ENCODE peak calls at places on chromosomes 3 and 15, in ten cellular contexts. B is GM04504, P is kidney tubule cell, C is hypothalamus, D is MCF 10A, A is WTC11, F is EL, Z is occipital lobe, U is KG1, H is mesendoderm. G is an unnamed sample.

GRCh38 chr15:60416519-60416918 is 18.7 kb upstream of the ANXA2 start:
- DNase-seq in B (no peak), P (no peak), C (no peak), D (no peak), A (no peak), F (no peak), Z (no peak), U (no peak), H (no peak), G (no peak)

GRCh38 chr3:40736943-40737342 is 212.2 kb downstream of the ZNF621 start:
- DNase-seq in B (no peak), P (no peak), C (no peak), D (no peak), A (no peak), F (no peak), Z (no peak), U (no peak), H (no peak), G (no peak)

GRCh38 chr3:120673116-120673515 is 8.9 kb downstream of the HGD start:
- DNase-seq in B (no peak), P (no peak), C (no peak), D (no peak), A (no peak), F (no peak), Z (no peak), U (no peak), H (no peak), G (no peak)

GRCh38 chr3:10988003-10988402 is 4.5 kb upstream of the SLC6A1 start:
- DNase-seq in B (no peak), P (no peak), C (no peak), D (no peak), A (no peak), F (no peak), Z (no peak), U (no peak), H (no peak), G (no peak)

GRCh38 chr3:135779590-135780235 is 185.8 kb upstream of the PPP2R3A start:
- DNase-seq in B (no peak), P (no peak), C (no peak), D (no peak), A (no peak), F (no peak), Z (peak; percentile 46), U (no peak), H (no peak), G (no peak)

GRCh38 chr3:192237992-192238608 is 489.2 kb downstream of the FGF12 start:
- DNase-seq in B (no peak), P (no peak), C (no peak), D (no peak), A (peak; percentile 41), F (no peak), Z (no peak), U (no peak), H (no peak), G (no peak)

GRCh38 chr3:9828801-9829755 is 14.7 kb downstream of the RPUSD3 start:
- DNase-seq in B (no peak), P (no peak), C (no peak), D (no peak), A (no peak), F (no peak), Z (no peak), U (no peak), H (no peak), G (no peak)

GRCh38 chr3:67228136-67228535 is 230.0 kb downstream of the KBTBD8 start:
- DNase-seq in B (no peak), P (no peak), C (no peak), D (no peak), A (no peak), F (no peak), Z (no peak), U (no peak), H (no peak), G (no peak)

GRCh38 chr15:35738370-35738769 is 192.4 kb upstream of the DPH6 start:
- DNase-seq in B (no peak), P (peak; percentile 55), C (no peak), D (peak; percentile 72), A (no peak), F (peak; percentile 72), Z (no peak), U (no peak), H (peak; percentile 75), G (no peak)

GRCh38 chr3:17162116-17162515 is 277.4 kb downstream of the PLCL2 start:
- DNase-seq in B (no peak), P (no peak), C (no peak), D (no peak), A (no peak), F (no peak), Z (no peak), U (no peak), H (no peak), G (no peak)

GRCh38 chr3:89656388-89656787 is 549.0 kb downstream of the EPHA3 start:
- DNase-seq in B (no peak), P (no peak), C (no peak), D (no peak), A (no peak), F (no peak), Z (no peak), U (no peak), H (no peak), G (no peak)

GRCh38 chr3:16253601-16254000 is 11.1 kb downstream of the DPH3 start:
- DNase-seq in B (no peak), P (no peak), C (no peak), D (peak; percentile 78), A (no peak), F (no peak), Z (peak; percentile 69), U (no peak), H (no peak), G (no peak)

GRCh38 chr15:41958002-41958420 is 14.3 kb downstream of the EHD4 start:
- DNase-seq in B (no peak), P (no peak), C (no peak), D (no peak), A (no peak), F (no peak), Z (no peak), U (no peak), H (no peak), G (no peak)

GRCh38 chr15:57866149-57866736 is 159.7 kb downstream of the POLR2M start:
- DNase-seq in B (no peak), P (peak; percentile 61), C (no peak), D (peak; percentile 74), A (peak; percentile 82), F (peak; percentile 66), Z (no peak), U (peak; percentile 42), H (peak; percentile 78), G (peak; percentile 15)

GRCh38 chr3:124439586-124439985 is 290.7 kb upstream of the UMPS start:
- DNase-seq in B (no peak), P (no peak), C (no peak), D (no peak), A (no peak), F (no peak), Z (no peak), U (no peak), H (no peak), G (no peak)

GRCh38 chr15:40691737-40692136 is 3.2 kb upstream of the RAD51 start:
- DNase-seq in B (no peak), P (no peak), C (no peak), D (peak; percentile 22), A (no peak), F (no peak), Z (no peak), U (no peak), H (no peak), G (no peak)

GRCh38 chr3:62622553-62623174 is 249.3 kb upstream of the FEZF2 start:
- DNase-seq in B (no peak), P (peak; percentile 49), C (no peak), D (peak; percentile 68), A (no peak), F (peak; percentile 57), Z (no peak), U (no peak), H (peak; percentile 69), G (peak; percentile 56)

GRCh38 chr3:13706451-13706850 is 157.5 kb downstream of the FBLN2 start:
- DNase-seq in B (no peak), P (no peak), C (no peak), D (no peak), A (no peak), F (no peak), Z (no peak), U (no peak), H (no peak), G (no peak)

GRCh38 chr3:102125197-102125993 is 276.1 kb downstream of the NFKBIZ start:
- DNase-seq in B (no peak), P (no peak), C (no peak), D (peak; percentile 22), A (no peak), F (no peak), Z (no peak), U (no peak), H (no peak), G (no peak)

GRCh38 chr3:139937674-139938279 is 2.8 kb downstream of the CLSTN2 start:
- DNase-seq in B (peak; percentile 11), P (peak; percentile 55), C (no peak), D (peak; percentile 63), A (peak; percentile 51), F (peak; percentile 22), Z (peak; percentile 14), U (peak; percentile 5), H (peak; percentile 44), G (peak; percentile 59)